ENCODE peak calls at places on chromosomes 3 and 15, in seven cellular contexts. B, H, C, P, N, W and D are unnamed samples.

GRCh38 chr3:94183551-94183950 is 120.7 kb downstream of the NSUN3 start:
- DNase-seq in C (no peak), H (no peak), P (no peak), W (no peak), N (no peak), B (no peak), D (no peak)

GRCh38 chr15:49890689-49891088 is 228.3 kb downstream of the ATP8B4 start:
- DNase-seq in B (peak), N (no peak), W (no peak), P (no peak), H (no peak), C (no peak), D (no peak)

GRCh38 chr3:123679712-123680386 is 95.0 kb upstream of the HACD2 start:
- DNase-seq in N (no peak), C (no peak), P (peak), B (no peak), W (no peak), H (no peak), D (no peak)

GRCh38 chr15:88690331-88690730 is 51.5 kb downstream of the ISG20 start:
- DNase-seq in H (no peak), B (no peak), W (no peak), N (no peak), C (no peak), P (no peak), D (no peak)

GRCh38 chr3:95154775-95155174 is 1091.9 kb downstream of the NSUN3 start:
- DNase-seq in N (no peak), P (no peak), B (no peak), W (no peak), H (no peak), C (no peak), D (no peak)

GRCh38 chr3:47780727-47781325 is 867 bp downstream of the SMARCC1 start:
- DNase-seq in H (no peak), N (no peak), W (no peak), P (no peak), C (no peak), B (no peak), D (peak)

GRCh38 chr3:9550999-9551398 is 2.6 kb downstream of the LHFPL4 start:
- DNase-seq in B (no peak), N (no peak), H (peak), P (no peak), W (no peak), C (no peak), D (no peak)

GRCh38 chr3:141449424-141449823 is 37.4 kb upstream of the RASA2 start:
- DNase-seq in N (no peak), C (no peak), B (no peak), W (no peak), P (no peak), H (no peak), D (no peak)

GRCh38 chr15:90001062-90001682 is at the start of gene ZNF710:
- DNase-seq in B (peak), P (peak), W (no peak), C (no peak), N (no peak), H (no peak), D (peak)

GRCh38 chr3:183827809-183828537 is 2.6 kb upstream of the MAP6D1 start:
- DNase-seq in N (no peak), H (no peak), C (no peak), B (no peak), P (no peak), W (no peak), D (no peak)

DNA sequence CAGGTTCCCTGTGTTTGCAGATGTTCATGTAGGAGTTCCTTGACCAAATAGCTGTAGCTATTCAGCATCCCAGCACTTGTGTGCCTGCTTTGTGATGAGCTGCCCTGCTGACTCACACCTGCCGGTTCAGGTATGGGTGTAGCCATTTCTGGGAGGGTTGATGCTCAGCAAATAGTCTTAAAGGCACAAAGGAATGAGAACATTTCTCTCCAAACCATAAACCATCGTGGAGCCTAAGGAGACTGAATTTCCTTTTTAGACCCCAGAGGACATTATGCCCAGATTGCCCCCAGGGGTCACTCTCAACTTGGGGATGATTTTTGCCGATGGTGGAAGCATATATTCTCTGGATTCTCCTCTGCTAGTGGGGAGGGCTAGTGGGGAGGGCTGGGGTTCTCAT is 80.6 kb downstream of the ADAMTSL3 start:
- DNase-seq in H (no peak), W (no peak), P (no peak), N (no peak), B (no peak), C (no peak), D (no peak)
- TF ChIP-seq CTCF in H (peak), W (no peak), P (no peak), N (no peak), B (no peak), C (peak), D (no peak)

DNA sequence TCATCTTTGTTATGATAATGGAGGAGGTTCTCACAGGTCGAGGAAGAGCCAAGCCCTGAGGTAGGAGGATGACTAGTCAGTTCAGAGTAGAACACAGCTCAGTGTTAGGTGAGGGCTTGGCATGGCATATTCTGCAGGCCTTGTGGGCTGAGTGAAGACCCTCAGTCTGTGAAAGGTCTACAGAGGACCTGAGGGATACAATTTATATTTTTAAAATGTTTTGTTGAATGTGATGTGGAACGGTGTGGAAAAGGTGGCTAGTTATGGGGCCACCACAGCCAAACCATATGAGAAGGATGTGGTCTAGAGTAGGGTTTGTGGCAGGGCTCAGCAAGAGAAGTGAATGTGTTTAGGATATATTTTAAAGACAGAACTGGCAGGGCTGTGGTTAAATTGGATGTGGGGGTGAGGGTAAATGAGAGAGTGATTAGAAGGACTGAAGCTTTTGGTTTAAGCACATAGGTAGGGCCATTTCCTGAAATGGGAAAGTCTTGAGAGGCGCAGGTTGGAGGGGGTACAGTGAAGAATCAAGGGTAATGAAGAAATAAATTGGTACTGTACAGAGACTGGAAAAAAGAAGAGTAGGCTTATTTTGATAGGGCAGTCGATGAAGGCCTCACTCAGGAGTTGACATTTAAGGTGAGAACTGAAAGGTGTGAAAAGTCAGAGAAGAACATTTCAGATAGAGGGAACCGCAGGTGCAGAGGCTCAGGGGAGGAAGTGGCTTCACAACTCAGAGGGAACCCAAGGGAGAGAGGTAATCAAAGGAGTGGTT is 60.5 kb downstream of the SPTSSB start:
- DNase-seq in N (no peak), H (no peak), B (peak), C (peak), W (no peak), P (no peak), D (no peak)
- TF ChIP-seq EP300 in N (no peak), H (no peak), B (no peak), C (no peak), W (no peak), P (no peak), D (no peak)

GRCh38 chr3:18422972-18423371 is 2.2 kb downstream of the SATB1 start:
- DNase-seq in W (no peak), C (no peak), P (no peak), N (no peak), H (no peak), B (no peak), D (no peak)

GRCh38 chr3:18425641-18426403 is 683 bp upstream of the SATB1 start:
- DNase-seq in H (no peak), B (peak), C (no peak), N (no peak), W (peak), P (peak), D (peak)

GRCh38 chr3:18424862-18425640 is at the start of gene SATB1:
- DNase-seq in C (no peak), P (peak), H (no peak), W (peak), N (peak), B (peak), D (peak)

GRCh38 chr3:18423401-18424212 is 1.5 kb downstream of the SATB1 start:
- DNase-seq in C (peak), H (no peak), N (no peak), B (peak), P (peak), W (peak), D (no peak)

DNA sequence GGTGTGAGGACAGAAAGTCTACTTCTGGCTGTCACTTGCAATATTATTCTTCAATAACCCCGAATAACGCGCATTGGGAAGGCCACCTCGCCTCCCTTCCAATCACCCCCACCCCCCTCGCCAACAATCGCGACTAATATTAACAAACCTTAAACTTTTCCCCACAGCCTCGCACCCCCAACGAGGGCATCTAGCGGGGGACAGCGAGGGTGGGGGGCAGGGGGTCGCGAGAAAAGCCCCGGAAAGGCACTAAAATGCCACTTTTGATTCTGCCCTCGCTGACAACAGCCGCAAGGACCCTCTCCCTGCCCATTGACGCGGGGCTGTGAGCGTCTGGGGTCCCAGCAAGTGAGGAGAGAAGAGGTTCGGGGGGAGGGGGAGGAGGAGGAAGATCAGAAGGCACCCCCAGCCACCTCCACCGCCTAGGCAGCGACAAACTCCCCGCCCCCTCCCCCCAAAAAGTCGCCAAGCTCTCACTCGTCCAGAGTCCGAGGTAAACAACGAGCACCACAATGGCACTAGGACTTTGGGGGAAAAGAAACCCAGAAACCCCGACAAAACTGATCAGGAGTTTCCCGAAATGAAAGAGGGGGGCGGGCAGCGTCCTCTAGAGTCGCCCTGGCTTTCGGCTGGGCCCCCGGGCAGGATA is 802 bp downstream of the SATB1 start:
- DNase-seq in B (peak), P (peak), N (no peak), C (no peak), W (no peak), H (no peak), D (peak)
- TF ChIP-seq POLR2AphosphoS5 in B (no peak), P (no peak), N (no peak), C (no peak), W (no peak), H (no peak), D (no peak)

GRCh38 chr3:46495901-46496456 is 1.8 kb upstream of the RTP3 start:
- DNase-seq in W (no peak), P (no peak), B (no peak), C (no peak), H (no peak), N (no peak), D (no peak)

GRCh38 chr3:46497556-46498265 is at the start of gene RTP3:
- DNase-seq in C (no peak), P (no peak), B (no peak), N (no peak), W (no peak), H (no peak), D (no peak)

GRCh38 chr3:46498916-46499519 is 1.2 kb downstream of the RTP3 start:
- DNase-seq in P (no peak), H (no peak), W (no peak), C (no peak), N (no peak), B (no peak), D (no peak)

GRCh38 chr3:46500631-46501377 is 3.0 kb downstream of the RTP3 start:
- DNase-seq in H (no peak), C (peak), W (no peak), P (no peak), B (no peak), N (no peak), D (no peak)

DNA sequence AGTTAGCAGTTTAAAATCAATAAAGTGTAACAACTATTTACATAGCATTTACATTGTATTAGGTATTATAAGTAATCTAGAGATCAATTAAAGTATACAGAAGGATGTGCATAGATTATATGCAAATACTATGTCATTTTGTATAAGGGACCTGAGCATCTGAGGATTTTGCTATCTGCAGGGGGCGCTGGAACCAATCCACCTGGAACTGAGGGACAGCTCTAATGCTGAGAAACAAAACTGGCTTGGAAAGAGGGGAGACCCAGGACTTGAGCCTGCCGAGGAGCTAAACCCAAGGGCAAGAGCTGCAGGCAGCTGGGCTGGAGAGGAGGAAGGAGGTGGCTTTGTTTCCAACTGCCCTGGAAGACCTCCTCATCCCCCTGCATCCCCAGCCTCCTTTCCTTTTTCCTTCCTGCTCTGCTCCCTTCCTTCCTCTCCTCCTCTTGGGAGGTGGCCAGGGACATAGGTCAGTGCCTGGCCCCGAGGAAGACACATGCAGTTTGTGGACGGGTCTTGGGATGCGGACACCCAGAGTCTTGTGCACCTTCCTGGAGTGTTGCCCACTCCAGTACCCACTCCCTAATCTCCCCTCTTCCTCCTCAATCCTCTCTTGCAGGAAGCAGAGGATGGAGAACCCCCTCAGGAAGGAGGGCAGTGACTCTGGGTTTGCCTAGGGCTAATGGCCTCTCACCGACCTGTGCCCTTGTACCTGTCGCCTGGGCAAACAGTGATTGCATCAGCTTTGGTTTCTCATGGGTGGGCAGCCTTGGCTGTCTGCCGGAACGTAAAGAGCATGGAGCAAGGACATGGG is 826 bp upstream of the RTP3 start:
- DNase-seq in W (no peak), H (peak), N (no peak), P (no peak), C (peak), B (peak), D (no peak)
- TF ChIP-seq CTCF in W (no peak), H (peak), N (no peak), P (no peak), C (peak), B (no peak), D (no peak)

GRCh38 chr3:42184622-42185010 is 81.4 kb downstream of the CCK start:
- DNase-seq in N (no peak), P (peak), C (no peak), H (no peak), B (no peak), W (no peak), D (peak)
- TF ChIP-seq EP300 in N (no peak), P (no peak), C (no peak), H (no peak), B (no peak), W (no peak), D (no peak)